ENCODE peak calls at places on chromosomes 13 and 19, in five cellular contexts. R is T-helper 9 cell; X is activated CD4-positive, alpha-beta T cell treated with anti-CD3 and anti-CD28 coated beads for 48 hours; W is breast epithelium; K is AG04450. E is an unnamed sample.
A peak's percentile ranks its signal among the peaks of the same experiment; 100 is the strongest.

GRCh38 chr13:49690990-49691886 is at the start of gene EBPL:
- DNase-seq in X (peak; percentile 95), R (peak; percentile 86), W (peak; percentile 90), K (peak; percentile 66), E (peak; percentile 55)

GRCh38 chr13:39016087-39016486 is 21.8 kb downstream of the PROSER1 start:
- DNase-seq in K (no peak), X (no peak), R (no peak), W (no peak), E (no peak)

GRCh38 chr13:31767175-31767900 is 28.0 kb downstream of the RXFP2 start:
- DNase-seq in K (peak; percentile 48), X (no peak), W (peak; percentile 29), R (no peak), E (no peak)

GRCh38 chr19:8361921-8362793 is 1.8 kb upstream of the ANGPTL4 start:
- DNase-seq in R (no peak), K (peak; percentile 94), X (peak; percentile 64), W (peak; percentile 98), E (peak; percentile 98)

GRCh38 chr19:13052447-13053232 is 50.0 kb downstream of the LYL1 start:
- DNase-seq in X (no peak), K (no peak), W (no peak), R (no peak), E (no peak)

GRCh38 chr13:112894673-112895481 is 74.1 kb upstream of the MCF2L start:
- DNase-seq in K (no peak), X (no peak), R (no peak), W (no peak), E (no peak)

GRCh38 chr13:75418997-75419396 is 63.0 kb downstream of the TBC1D4 start:
- DNase-seq in K (no peak), R (no peak), X (no peak), W (no peak), E (no peak)

GRCh38 chr19:13861714-13862531 is 15.0 kb upstream of the NANOS3 start:
- DNase-seq in K (peak; percentile 74), X (peak; percentile 91), R (peak; percentile 86), W (peak; percentile 95), E (peak; percentile 63)

GRCh38 chr19:41386442-41386841 is 10.1 kb downstream of the TMEM91 start:
- DNase-seq in X (no peak), W (no peak), K (no peak), R (no peak), E (no peak)

GRCh38 chr19:58326501-58326913 is 287 bp upstream of the ZSCAN22 start:
- DNase-seq in W (no peak), X (no peak), R (no peak), K (no peak), E (no peak)

GRCh38 chr13:18995259-18995873 is 186.3 kb downstream of the TUBA3C start:
- DNase-seq in X (no peak), W (no peak), R (no peak), K (no peak), E (no peak)

GRCh38 chr19:28443361-28443760 is 769.6 kb downstream of the UQCRFS1 start:
- DNase-seq in K (no peak), X (no peak), R (no peak), W (no peak), E (no peak)

GRCh38 chr19:8578642-8579265 is 1.5 kb upstream of the MYO1F start:
- DNase-seq in X (peak; percentile 89), R (peak; percentile 86), W (peak; percentile 58), K (no peak), E (no peak)

GRCh38 chr13:27044837-27045570 is 126.6 kb downstream of the USP12 start:
- DNase-seq in K (no peak), W (no peak), R (no peak), X (no peak), E (no peak)

GRCh38 chr13:101026328-101026727 is 351.7 kb upstream of the TMTC4 start:
- DNase-seq in W (no peak), X (no peak), K (no peak), R (no peak), E (no peak)

GRCh38 chr13:100528820-100529219 is 59.8 kb downstream of the GGACT start:
- DNase-seq in K (no peak), R (no peak), W (no peak), X (no peak), E (no peak)

GRCh38 chr19:11570039-11570462 is 7.4 kb downstream of the ACP5 start:
- DNase-seq in W (no peak), X (no peak), K (no peak), R (no peak), E (no peak)

GRCh38 chr13:114124921-114125320 is 7.5 kb downstream of the RASA3 start:
- DNase-seq in R (peak; percentile 46), W (no peak), K (peak; percentile 58), X (peak; percentile 85), E (no peak)

GRCh38 chr19:12513531-12514061 is 29.0 kb upstream of the ZNF709 start:
- DNase-seq in K (no peak), W (no peak), X (no peak), R (no peak), E (no peak)

GRCh38 chr13:41462427-41462826 is 5.1 kb downstream of the RGCC start:
- DNase-seq in W (no peak), K (no peak), R (no peak), X (no peak), E (no peak)

GRCh38 chr13:72504026-72504925 is 223.2 kb downstream of the MZT1 start:
- DNase-seq in R (no peak), X (no peak), K (no peak), W (no peak), E (no peak)

GRCh38 chr19:14381689-14382474 is 638 bp downstream of the ADGRE5 start:
- DNase-seq in K (no peak), W (no peak), X (peak; percentile 78), R (peak; percentile 68), E (no peak)

GRCh38 chr19:16462757-16463250 is 9.0 kb downstream of the EPS15L1 start:
- DNase-seq in W (no peak), X (no peak), K (no peak), R (no peak), E (no peak)

GRCh38 chr13:75175575-75175974 is 306.4 kb downstream of the TBC1D4 start:
- DNase-seq in W (no peak), X (no peak), R (no peak), K (no peak), E (no peak)

GRCh38 chr19:47107953-47108746 is 5.4 kb downstream of the ZC3H4 start:
- DNase-seq in X (peak; percentile 18), R (no peak), W (no peak), K (no peak), E (no peak)